ENCODE peak calls at places on chromosomes 13 and 19, in ten cellular contexts. F is H9, J is cardiac muscle cell, K is endodermal cell, Z is tibial nerve, Y is heart left ventricle, W is heart right ventricle, E is neural progenitor cell, L is psoas muscle, X is uterus. O is an unnamed sample.

GRCh38 chr13:53200498-53201453 is 172.2 kb downstream of the OLFM4 start:
- DNase-seq in F (peak; percentile 89), J (peak; percentile 93), K (peak; percentile 95), Z (peak; percentile 33), Y (peak; percentile 29), W (peak; percentile 13), E (peak; percentile 96), L (peak; percentile 41), X (no peak), O (peak; percentile 65)

GRCh38 chr13:50128406-50129048 is 113.3 kb downstream of the KCNRG start:
- DNase-seq in F (peak; percentile 62), J (no peak), K (peak; percentile 65), Z (no peak), Y (no peak), W (no peak), E (peak; percentile 58), L (no peak), X (no peak), O (no peak)

GRCh38 chr13:79492313-79492798 is 11.4 kb downstream of the NDFIP2 start:
- DNase-seq in F (peak; percentile 31), J (no peak), K (peak; percentile 59), Z (no peak), Y (no peak), W (no peak), E (no peak), L (no peak), X (no peak), O (no peak)

GRCh38 chr19:10521461-10522216 is 4.4 kb upstream of the S1PR5 start:
- DNase-seq in F (no peak), J (no peak), K (peak; percentile 65), Z (no peak), Y (no peak), W (no peak), E (no peak), L (no peak), X (no peak), O (no peak)

GRCh38 chr19:30799854-30800755 is 427.9 kb downstream of the ZNF536 start:
- DNase-seq in F (peak; percentile 75), J (peak; percentile 75), K (peak; percentile 91), Z (peak; percentile 47), Y (peak; percentile 57), W (peak; percentile 34), E (peak; percentile 80), L (peak; percentile 27), X (no peak), O (no peak)

GRCh38 chr19:45046355-45046754 is 7.5 kb downstream of the CLASRP start:
- DNase-seq in F (no peak), J (no peak), K (no peak), Z (no peak), Y (no peak), W (no peak), E (no peak), L (no peak), X (no peak), O (no peak)

GRCh38 chr13:106352850-106353249 is 182.6 kb downstream of the EFNB2 start:
- DNase-seq in F (no peak), J (no peak), K (no peak), Z (no peak), Y (no peak), W (no peak), E (no peak), L (no peak), X (no peak), O (no peak)

GRCh38 chr19:10292206-10292788 is 2.5 kb downstream of the ICAM5 start:
- DNase-seq in F (peak; percentile 96), J (peak; percentile 95), K (peak; percentile 98), Z (peak; percentile 61), Y (peak; percentile 80), W (peak; percentile 66), E (peak; percentile 93), L (peak; percentile 74), X (peak; percentile 53), O (peak; percentile 80)

GRCh38 chr13:114339779-114340534 is 25.7 kb downstream of the CHAMP1 start:
- DNase-seq in F (no peak), J (no peak), K (no peak), Z (no peak), Y (no peak), W (no peak), E (no peak), L (no peak), X (no peak), O (peak; percentile 74)

GRCh38 chr19:29714371-29714952 is 599 bp downstream of the C19orf12 start:
- DNase-seq in F (no peak), J (no peak), K (no peak), Z (no peak), Y (no peak), W (no peak), E (no peak), L (no peak), X (no peak), O (no peak)

GRCh38 chr13:110248449-110249143 is 58.4 kb downstream of the COL4A1 start:
- DNase-seq in F (no peak), J (no peak), K (no peak), Z (no peak), Y (no peak), W (peak; percentile 3), E (no peak), L (no peak), X (no peak), O (no peak)

GRCh38 chr13:110244926-110245325 is 62.0 kb downstream of the COL4A1 start:
- DNase-seq in F (no peak), J (no peak), K (no peak), Z (no peak), Y (no peak), W (no peak), E (no peak), L (no peak), X (peak; percentile 15), O (no peak)

GRCh38 chr13:110245421-110245899 is 61.5 kb downstream of the COL4A1 start:
- DNase-seq in F (no peak), J (no peak), K (no peak), Z (no peak), Y (no peak), W (no peak), E (no peak), L (no peak), X (peak; percentile 26), O (no peak)

GRCh38 chr13:110244096-110244830 is 62.7 kb downstream of the COL4A1 start:
- DNase-seq in F (no peak), J (no peak), K (no peak), Z (peak; percentile 55), Y (no peak), W (peak; percentile 59), E (no peak), L (no peak), X (peak; percentile 37), O (no peak)

GRCh38 chr13:110246530-110246929 is 60.4 kb downstream of the COL4A1 start:
- DNase-seq in F (no peak), J (no peak), K (no peak), Z (no peak), Y (no peak), W (no peak), E (no peak), L (no peak), X (peak; percentile 31), O (no peak)
- H3K27ac ChIP-seq in F (no peak overlapping the region), J (peak overlapping the region; percentile 86), K (no peak overlapping the region), Z (peak overlapping the region; percentile 92), Y (peak overlapping the region; percentile 84), W (peak overlapping the region; percentile 34), E (no peak overlapping the region), L (no peak overlapping the region), X (peak overlapping the region; percentile 91), O (peak overlapping the region; percentile 80)

GRCh38 chr19:47432091-47432490 is 12.8 kb upstream of the MEIS3 start:
- DNase-seq in F (no peak), J (no peak), K (no peak), Z (no peak), Y (no peak), W (no peak), E (no peak), L (no peak), X (no peak), O (no peak)

GRCh38 chr19:47429140-47429793 is 9.9 kb upstream of the MEIS3 start:
- DNase-seq in F (peak; percentile 62), J (no peak), K (peak; percentile 78), Z (no peak), Y (no peak), W (no peak), E (no peak), L (no peak), X (no peak), O (no peak)

GRCh38 chr19:47432499-47432898 is 13.2 kb upstream of the MEIS3 start:
- DNase-seq in F (no peak), J (no peak), K (no peak), Z (no peak), Y (no peak), W (no peak), E (no peak), L (no peak), X (no peak), O (no peak)

GRCh38 chr19:47428177-47428894 is 9.0 kb upstream of the MEIS3 start:
- DNase-seq in F (peak; percentile 100), J (peak; percentile 100), K (peak; percentile 100), Z (peak; percentile 73), Y (peak; percentile 90), W (peak; percentile 90), E (peak; percentile 100), L (peak; percentile 81), X (peak; percentile 99), O (peak; percentile 96)

GRCh38 chr19:47430041-47430802 is 10.9 kb upstream of the MEIS3 start:
- DNase-seq in F (peak; percentile 79), J (peak; percentile 33), K (peak; percentile 88), Z (no peak), Y (no peak), W (no peak), E (peak; percentile 80), L (no peak), X (no peak), O (no peak)
- TF ChIP-seq CTCF in F (no peak), J (peak; percentile 16), K (peak; percentile 67), Z (peak; percentile 69), Y (peak; percentile 14), W (peak; percentile 34), E (peak; percentile 33), L (no peak), X (peak; percentile 39), O (peak; percentile 32)

GRCh38 chr19:46901701-46902401 is 41.1 kb downstream of the ARHGAP35 start:
- DNase-seq in F (no peak), J (no peak), K (no peak), Z (no peak), Y (no peak), W (no peak), E (no peak), L (no peak), X (no peak), O (no peak)
- H3K4me1 ChIP-seq in F (peaks cover 7% of the 10 kb centered on the region), J (peaks cover 47% of the 10 kb centered on the region), K (peaks cover 29% of the 10 kb centered on the region), Z (no peaks in the 10 kb centered on the region), Y (peaks cover 36% of the 10 kb centered on the region), W (peaks cover 49% of the 10 kb centered on the region), E (no peaks in the 10 kb centered on the region), L (peaks cover 55% of the 10 kb centered on the region), X (peaks cover 15% of the 10 kb centered on the region), O (no peaks in the 10 kb centered on the region)

DNA sequence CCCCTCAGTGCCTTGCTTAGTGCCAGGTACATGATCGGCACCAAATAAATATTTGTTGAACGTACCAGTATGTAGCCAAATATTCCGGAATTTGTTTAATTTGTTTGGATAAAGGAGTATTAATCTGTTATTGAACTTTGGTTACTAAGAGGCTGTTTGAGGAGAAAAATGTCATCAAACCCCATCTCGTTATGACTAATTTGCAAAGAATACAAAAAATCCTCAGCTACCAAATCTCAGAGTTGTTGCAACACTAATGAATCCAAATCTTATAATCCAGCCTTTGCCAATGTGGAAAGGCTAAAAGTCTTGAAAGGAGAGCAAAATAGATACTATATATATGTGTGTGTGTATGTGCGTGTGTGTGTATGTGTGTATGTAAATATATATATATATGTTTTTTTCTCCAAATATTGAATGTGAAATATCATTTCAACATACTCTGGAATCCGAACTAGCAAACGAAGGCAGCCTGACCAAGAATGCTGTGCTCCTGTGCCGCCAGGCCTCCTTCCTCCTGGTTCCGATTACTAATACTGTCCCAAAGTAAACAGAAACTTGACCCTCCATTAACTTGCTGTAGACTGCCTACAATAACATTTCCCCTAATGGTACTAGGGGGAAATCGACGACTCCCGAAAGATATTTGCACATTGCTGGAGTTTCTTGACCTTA is 79.6 kb downstream of the KLF5 start:
- DNase-seq in F (no peak), J (no peak), K (no peak), Z (no peak), Y (no peak), W (no peak), E (no peak), L (no peak), X (no peak), O (no peak)
- H3K27ac ChIP-seq in F (no peak overlapping the region), J (no peak overlapping the region), K (no peak overlapping the region), Z (no peak overlapping the region), Y (no peak overlapping the region), W (no peak overlapping the region), E (no peak overlapping the region), L (no peak overlapping the region), X (no peak overlapping the region), O (no peak overlapping the region)